ENCODE peak calls at places on chromosomes 16 and 17, in nine cellular contexts. F, A, M, R, G, Y, E, X and O are unnamed samples.

GRCh38 chr16:15887283-15887682 is 1.1 kb downstream of the CEP20 start:
- DNase-seq in R (no peak), X (no peak), M (no peak), G (no peak), E (no peak), F (no peak), Y (no peak), A (no peak), O (no peak)

GRCh38 chr16:80931985-80932720 is 74.5 kb downstream of the CMC2 start:
- DNase-seq in F (peak; percentile 36), A (no peak), G (peak; percentile 10), M (peak; percentile 57), Y (peak; percentile 18), X (peak; percentile 57), E (no peak), R (peak; percentile 9), O (peak; percentile 62)

GRCh38 chr16:23131841-23132576 is 17.2 kb downstream of the USP31 start:
- DNase-seq in A (no peak), F (no peak), X (no peak), E (no peak), M (peak; percentile 82), Y (no peak), G (no peak), R (no peak), O (no peak)

GRCh38 chr17:17414316-17414937 is 62.4 kb upstream of the MED9 start:
- DNase-seq in G (no peak), A (no peak), E (no peak), R (peak; percentile 59), M (peak; percentile 50), Y (peak; percentile 91), F (no peak), X (peak; percentile 73), O (no peak)

GRCh38 chr17:8855477-8856204 is 11.8 kb downstream of the PIK3R6 start:
- DNase-seq in M (no peak), R (no peak), Y (no peak), A (no peak), F (no peak), X (no peak), G (no peak), E (no peak), O (no peak)

GRCh38 chr17:76199466-76199865 is 40.8 kb downstream of the RNF157 start:
- DNase-seq in A (no peak), G (no peak), R (no peak), M (no peak), Y (no peak), X (no peak), E (peak; percentile 37), F (peak; percentile 63), O (peak; percentile 62)

GRCh38 chr17:49980703-49981197 is 11.8 kb downstream of the DLX4 start:
- DNase-seq in Y (no peak), A (no peak), E (no peak), F (no peak), G (no peak), X (no peak), M (no peak), R (no peak), O (no peak)

GRCh38 chr16:2966043-2966802 is 2.1 kb downstream of the KREMEN2 start:
- DNase-seq in M (no peak), F (no peak), Y (no peak), A (no peak), R (no peak), G (no peak), E (no peak), X (no peak), O (no peak)

GRCh38 chr16:50747206-50747956 is 5.5 kb downstream of the CYLD start:
- DNase-seq in R (no peak), G (no peak), E (no peak), Y (no peak), A (no peak), F (no peak), M (peak; percentile 11), X (no peak), O (no peak)

GRCh38 chr17:79789943-79790804 is 6.7 kb downstream of the CBX8 start:
- DNase-seq in M (no peak), E (no peak), X (no peak), G (no peak), F (peak; percentile 55), Y (no peak), A (peak; percentile 19), R (no peak), O (no peak)

GRCh38 chr16:49495151-49495566 is 121.6 kb downstream of the C16orf78 start:
- DNase-seq in M (no peak), A (no peak), Y (no peak), R (no peak), G (no peak), X (no peak), F (no peak), E (no peak), O (no peak)

GRCh38 chr16:89185062-89185751 is 13.7 kb downstream of the CDH15 start:
- DNase-seq in G (no peak), Y (no peak), X (no peak), R (no peak), F (no peak), M (no peak), E (no peak), A (no peak), O (no peak)

GRCh38 chr16:87895641-87896141 is 26.4 kb upstream of the SLC7A5 start:
- DNase-seq in R (no peak), M (no peak), X (peak; percentile 71), Y (peak; percentile 83), F (peak; percentile 82), E (peak; percentile 67), A (no peak), G (no peak), O (peak; percentile 89)

GRCh38 chr16:5763176-5763575 is 665.6 kb upstream of the EEF2KMT start:
- DNase-seq in M (no peak), A (no peak), X (no peak), G (no peak), R (no peak), E (no peak), Y (no peak), F (no peak), O (no peak)

GRCh38 chr16:77374384-77374783 is 60.5 kb downstream of the ADAMTS18 start:
- DNase-seq in R (no peak), Y (no peak), X (no peak), A (no peak), G (no peak), E (no peak), M (no peak), F (no peak), O (no peak)

GRCh38 chr16:23901178-23902131 is 65.7 kb downstream of the PRKCB start:
- DNase-seq in M (no peak), G (no peak), E (no peak), A (no peak), F (no peak), R (no peak), Y (no peak), X (no peak), O (no peak)

GRCh38 chr16:89827383-89828198 is 684 bp upstream of the SPIRE2 start:
- DNase-seq in A (no peak), M (peak; percentile 82), F (peak; percentile 10), R (no peak), Y (no peak), G (peak; percentile 24), X (no peak), E (no peak), O (no peak)

GRCh38 chr16:88732172-88732960 is 26.1 kb downstream of the CTU2 start:
- DNase-seq in Y (no peak), E (no peak), A (no peak), M (no peak), R (no peak), X (no peak), F (no peak), G (no peak), O (no peak)

GRCh38 chr16:49280022-49280741 is 1.5 kb downstream of the CBLN1 start:
- DNase-seq in G (no peak), E (no peak), R (no peak), X (no peak), M (no peak), A (no peak), Y (no peak), F (no peak), O (no peak)

GRCh38 chr16:65106792-65107191 is 15.1 kb downstream of the CDH11 start:
- DNase-seq in X (no peak), M (peak; percentile 41), Y (no peak), A (no peak), E (no peak), R (no peak), F (no peak), G (no peak), O (no peak)

GRCh38 chr17:58970966-58971575 is 135.6 kb downstream of the TRIM37 start:
- DNase-seq in X (no peak), G (no peak), M (no peak), R (no peak), A (no peak), F (no peak), Y (no peak), E (no peak), O (no peak)

GRCh38 chr17:249236-249993 is 68.0 kb upstream of the DOC2B start:
- DNase-seq in E (no peak), X (peak; percentile 22), G (no peak), Y (no peak), M (no peak), A (no peak), R (no peak), F (no peak), O (no peak)

GRCh38 chr17:76722279-76722678 is 4.1 kb downstream of the JMJD6 start:
- DNase-seq in M (no peak), R (no peak), F (no peak), A (no peak), G (no peak), X (no peak), Y (no peak), E (no peak), O (no peak)

GRCh38 chr17:40588557-40588956 is 23.3 kb upstream of the CCR7 start:
- DNase-seq in A (no peak), G (no peak), X (no peak), M (no peak), R (no peak), Y (no peak), E (no peak), F (no peak), O (no peak)

GRCh38 chr16:74605332-74605731 is 1.6 kb downstream of the GLG1 start:
- DNase-seq in A (no peak), E (no peak), X (no peak), F (no peak), G (no peak), R (no peak), Y (no peak), M (no peak), O (no peak)

GRCh38 chr16:46801428-46802049 is 29.4 kb downstream of the C16orf87 start:
- DNase-seq in E (no peak), M (peak; percentile 27), A (no peak), G (no peak), Y (no peak), X (no peak), F (no peak), R (no peak), O (no peak)

GRCh38 chr17:50027639-50028206 is 28.2 kb upstream of the ITGA3 start:
- DNase-seq in E (no peak), F (no peak), G (peak; percentile 63), X (no peak), Y (peak; percentile 87), R (no peak), A (peak; percentile 91), M (peak; percentile 94), O (no peak)

GRCh38 chr16:4241601-4242270 is at the start of gene SRL:
- DNase-seq in R (no peak), X (no peak), Y (no peak), M (no peak), E (no peak), G (no peak), F (no peak), A (no peak), O (no peak)

GRCh38 chr17:50272711-50273653 is 1.3 kb upstream of the TMEM92 start:
- DNase-seq in F (peak; percentile 70), X (peak; percentile 38), R (peak; percentile 55), M (peak; percentile 71), Y (peak; percentile 44), E (peak; percentile 28), A (no peak), G (no peak), O (peak; percentile 84)

GRCh38 chr17:55577011-55577586 is 65.8 kb upstream of the SMIM36 start:
- DNase-seq in G (no peak), X (no peak), Y (peak; percentile 87), A (peak; percentile 36), R (peak; percentile 68), E (no peak), F (peak; percentile 47), M (peak; percentile 82), O (peak; percentile 72)

GRCh38 chr17:57106107-57106835 is 21.2 kb downstream of the AKAP1 start:
- DNase-seq in A (no peak), G (no peak), R (no peak), M (no peak), Y (no peak), X (no peak), F (no peak), E (no peak), O (no peak)